ENCODE peak calls at places on chromosome 20, in four cellular contexts. H is CD8-positive, alpha-beta memory T cell; B is iPS-NIHi11; R is ELF-1. A is an unnamed sample.

GRCh38 chr20:2816030-2816582 is at the start of gene TMEM239:
- DNase-seq in B (no peak), H (no peak), R (no peak), A (no peak)

GRCh38 chr20:52494244-52494643 is 302.7 kb upstream of the ZFP64 start:
- DNase-seq in R (no peak), H (peak), B (no peak), A (no peak)

GRCh38 chr20:3190681-3191111 is 13.8 kb downstream of the DDRGK1 start:
- DNase-seq in B (no peak), H (no peak), R (peak), A (no peak)

GRCh38 chr20:25246182-25246943 is 1.5 kb upstream of the PYGB start:
- DNase-seq in R (no peak), H (no peak), B (no peak), A (no peak)

GRCh38 chr20:38112249-38112942 is 52.7 kb downstream of the TGM2 start:
- DNase-seq in R (no peak), H (no peak), B (no peak), A (no peak)

GRCh38 chr20:48292806-48293205 is 507.5 kb upstream of the SULF2 start:
- DNase-seq in R (peak), B (peak), H (no peak), A (no peak)

GRCh38 chr20:4369798-4370124 is 351.9 kb upstream of the PRND start:
- DNase-seq in B (no peak), H (no peak), R (no peak), A (no peak)

GRCh38 chr20:3218307-3218988 is 9.2 kb downstream of the ITPA start:
- DNase-seq in B (peak), H (peak), R (peak), A (peak)

GRCh38 chr20:54606384-54606783 is 131.0 kb downstream of the DOK5 start:
- DNase-seq in H (no peak), B (no peak), R (no peak), A (no peak)

GRCh38 chr20:61437280-61438206 is 185.5 kb downstream of the CDH4 start:
- DNase-seq in H (no peak), B (no peak), R (peak), A (peak)

GRCh38 chr20:8670900-8671229 is 398.0 kb upstream of the PLCB4 start:
- DNase-seq in B (no peak), H (no peak), R (no peak), A (no peak)

GRCh38 chr20:48723308-48724264 is 104.2 kb downstream of the PREX1 start:
- DNase-seq in R (no peak), B (no peak), H (no peak), A (no peak)

GRCh38 chr20:17995967-17996819 is 27.4 kb downstream of the MGME1 start:
- DNase-seq in H (peak), R (peak), B (peak), A (no peak)

GRCh38 chr20:48807586-48808381 is 20.0 kb downstream of the PREX1 start:
- DNase-seq in B (no peak), H (no peak), R (no peak), A (no peak)

A was measured in ecto neural progenitor cell.